ENCODE peak calls at places on chromosomes 11 and 22, in eight cellular contexts. One of them, this sample, is unnamed. For H3K9me3, the result is how much of the 10 kb centered on the place peaks cover.

GRCh38 chr11:108880510-108880909 is 215.6 kb downstream of the DDX10 start:
- DNase-seq in thyroid gland: no peak
- DNase-seq in endodermal cell: no peak
- DNase-seq in cardiac muscle cell: no peak
- DNase-seq in psoas muscle: no peak
- DNase-seq in body of pancreas: no peak
- DNase-seq in lower lobe of right lung: no peak
- DNase-seq in esophagus squamous epithelium: no peak
- DNase-seq in this sample: no peak

GRCh38 chr11:86988351-86988881 is 33.2 kb upstream of the FZD4 start:
- DNase-seq in thyroid gland: no peak
- DNase-seq in endodermal cell: no peak
- DNase-seq in cardiac muscle cell: no peak
- DNase-seq in psoas muscle: no peak
- DNase-seq in body of pancreas: no peak
- DNase-seq in lower lobe of right lung: no peak
- DNase-seq in esophagus squamous epithelium: no peak
- DNase-seq in this sample: no peak

GRCh38 chr11:67290801-67291200 is 1.7 kb downstream of the ANKRD13D start:
- DNase-seq in thyroid gland: no peak
- DNase-seq in endodermal cell: no peak
- DNase-seq in cardiac muscle cell: peak
- DNase-seq in psoas muscle: peak
- DNase-seq in body of pancreas: no peak
- DNase-seq in lower lobe of right lung: peak
- DNase-seq in esophagus squamous epithelium: no peak
- DNase-seq in this sample: no peak

GRCh38 chr11:61004841-61005240 is 33.4 kb downstream of the CD6 start:
- DNase-seq in thyroid gland: no peak
- DNase-seq in endodermal cell: no peak
- DNase-seq in cardiac muscle cell: peak
- DNase-seq in psoas muscle: no peak
- DNase-seq in body of pancreas: no peak
- DNase-seq in lower lobe of right lung: no peak
- DNase-seq in esophagus squamous epithelium: no peak
- DNase-seq in this sample: peak

GRCh38 chr11:26149585-26149984 is 182.3 kb upstream of the ANO3 start:
- DNase-seq in thyroid gland: no peak
- DNase-seq in endodermal cell: peak
- DNase-seq in cardiac muscle cell: no peak
- DNase-seq in psoas muscle: no peak
- DNase-seq in body of pancreas: no peak
- DNase-seq in lower lobe of right lung: no peak
- DNase-seq in esophagus squamous epithelium: no peak
- DNase-seq in this sample: no peak

GRCh38 chr22:39317756-39318506 is 1.5 kb downstream of the RPL3 start:
- DNase-seq in thyroid gland: no peak
- DNase-seq in endodermal cell: no peak
- DNase-seq in cardiac muscle cell: peak
- DNase-seq in psoas muscle: no peak
- DNase-seq in body of pancreas: no peak
- DNase-seq in lower lobe of right lung: no peak
- DNase-seq in esophagus squamous epithelium: no peak
- DNase-seq in this sample: no peak

GRCh38 chr22:30201970-30202369 is 44.6 kb downstream of the LIF start:
- DNase-seq in thyroid gland: no peak
- DNase-seq in endodermal cell: no peak
- DNase-seq in cardiac muscle cell: peak
- DNase-seq in psoas muscle: no peak
- DNase-seq in body of pancreas: no peak
- DNase-seq in lower lobe of right lung: no peak
- DNase-seq in esophagus squamous epithelium: no peak
- DNase-seq in this sample: no peak

GRCh38 chr22:37965940-37966664 is 12.6 kb downstream of the POLR2F start:
- DNase-seq in thyroid gland: no peak
- DNase-seq in endodermal cell: no peak
- DNase-seq in cardiac muscle cell: peak
- DNase-seq in psoas muscle: no peak
- DNase-seq in body of pancreas: no peak
- DNase-seq in lower lobe of right lung: no peak
- DNase-seq in esophagus squamous epithelium: no peak
- DNase-seq in this sample: no peak

GRCh38 chr11:8266246-8267241 is 2.9 kb upstream of the LMO1 start:
- DNase-seq in thyroid gland: no peak
- DNase-seq in endodermal cell: peak
- DNase-seq in cardiac muscle cell: no peak
- DNase-seq in psoas muscle: no peak
- DNase-seq in body of pancreas: no peak
- DNase-seq in lower lobe of right lung: no peak
- DNase-seq in esophagus squamous epithelium: no peak
- DNase-seq in this sample: peak

GRCh38 chr11:78149646-78150045 is 10.2 kb upstream of the ALG8 start:
- DNase-seq in thyroid gland: no peak
- DNase-seq in endodermal cell: no peak
- DNase-seq in cardiac muscle cell: peak
- DNase-seq in psoas muscle: no peak
- DNase-seq in body of pancreas: no peak
- DNase-seq in lower lobe of right lung: no peak
- DNase-seq in esophagus squamous epithelium: no peak
- DNase-seq in this sample: no peak

GRCh38 chr11:50078001-50078400 is 45.3 kb downstream of the OR4C45 start:
- DNase-seq in thyroid gland: no peak
- DNase-seq in endodermal cell: no peak
- DNase-seq in cardiac muscle cell: no peak
- DNase-seq in psoas muscle: no peak
- DNase-seq in body of pancreas: no peak
- DNase-seq in lower lobe of right lung: no peak
- DNase-seq in esophagus squamous epithelium: no peak
- DNase-seq in this sample: no peak

GRCh38 chr11:69008774-69009440 is 4.1 kb downstream of the MRGPRF start:
- DNase-seq in thyroid gland: peak
- DNase-seq in endodermal cell: peak
- DNase-seq in cardiac muscle cell: peak
- DNase-seq in psoas muscle: peak
- DNase-seq in body of pancreas: peak
- DNase-seq in lower lobe of right lung: peak
- DNase-seq in esophagus squamous epithelium: peak
- DNase-seq in this sample: peak

GRCh38 chr11:69328231-69328630 is 34.3 kb downstream of the MYEOV start:
- DNase-seq in thyroid gland: no peak
- DNase-seq in endodermal cell: peak
- DNase-seq in cardiac muscle cell: no peak
- DNase-seq in psoas muscle: no peak
- DNase-seq in body of pancreas: no peak
- DNase-seq in lower lobe of right lung: no peak
- DNase-seq in esophagus squamous epithelium: no peak
- DNase-seq in this sample: no peak

GRCh38 chr11:104893876-104894275 is 4.4 kb downstream of the CASP12 start:
- DNase-seq in thyroid gland: no peak
- DNase-seq in endodermal cell: no peak
- DNase-seq in cardiac muscle cell: no peak
- DNase-seq in psoas muscle: no peak
- DNase-seq in body of pancreas: no peak
- DNase-seq in lower lobe of right lung: no peak
- DNase-seq in esophagus squamous epithelium: no peak
- DNase-seq in this sample: no peak

GRCh38 chr11:102933627-102934026 is 21.9 kb downstream of the MMP13 start:
- DNase-seq in thyroid gland: no peak
- DNase-seq in endodermal cell: no peak
- DNase-seq in cardiac muscle cell: no peak
- DNase-seq in psoas muscle: no peak
- DNase-seq in body of pancreas: no peak
- DNase-seq in lower lobe of right lung: no peak
- DNase-seq in esophagus squamous epithelium: no peak
- DNase-seq in this sample: no peak

GRCh38 chr22:48706934-48707748 is 1120.5 kb downstream of the BRD1 start:
- DNase-seq in thyroid gland: no peak
- DNase-seq in endodermal cell: no peak
- DNase-seq in cardiac muscle cell: no peak
- DNase-seq in psoas muscle: no peak
- DNase-seq in body of pancreas: no peak
- DNase-seq in lower lobe of right lung: no peak
- DNase-seq in esophagus squamous epithelium: no peak
- DNase-seq in this sample: no peak
- H3K9me3 ChIP-seq in thyroid gland: under half
- H3K9me3 ChIP-seq in endodermal cell: under half
- H3K9me3 ChIP-seq in cardiac muscle cell: under half
- H3K9me3 ChIP-seq in psoas muscle: under half
- H3K9me3 ChIP-seq in body of pancreas: under half
- H3K9me3 ChIP-seq in lower lobe of right lung: under half
- H3K9me3 ChIP-seq in esophagus squamous epithelium: under half
- H3K9me3 ChIP-seq in this sample: under half

DNA sequence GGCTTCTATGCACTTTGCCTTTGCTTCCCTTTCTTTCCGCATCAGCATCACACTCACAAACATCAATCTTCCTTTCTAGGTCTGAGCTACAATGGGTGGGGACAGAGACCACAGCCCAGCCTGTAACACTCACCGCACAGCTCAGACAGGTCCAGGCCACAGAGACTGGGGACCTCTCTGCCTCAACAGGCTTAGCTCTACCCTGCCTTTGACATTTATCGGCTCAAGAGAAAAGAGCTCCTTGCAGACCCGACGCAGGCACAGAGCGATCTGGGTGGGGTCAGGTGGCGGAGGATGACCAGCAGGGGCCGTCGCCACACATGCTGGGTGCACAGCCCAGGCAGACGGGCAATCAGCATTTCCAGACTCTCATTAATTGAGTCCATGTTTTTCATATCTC is 837.3 kb downstream of the TBC1D22A start:
- DNase-seq in thyroid gland: no peak
- DNase-seq in endodermal cell: no peak
- DNase-seq in cardiac muscle cell: no peak
- DNase-seq in psoas muscle: no peak
- DNase-seq in body of pancreas: no peak
- DNase-seq in lower lobe of right lung: no peak
- DNase-seq in esophagus squamous epithelium: no peak
- DNase-seq in this sample: no peak
- H3K9me3 ChIP-seq in thyroid gland: under half
- H3K9me3 ChIP-seq in endodermal cell: under half
- H3K9me3 ChIP-seq in cardiac muscle cell: under half
- H3K9me3 ChIP-seq in psoas muscle: under half
- H3K9me3 ChIP-seq in body of pancreas: under half
- H3K9me3 ChIP-seq in lower lobe of right lung: under half
- H3K9me3 ChIP-seq in esophagus squamous epithelium: under half
- H3K9me3 ChIP-seq in this sample: under half

GRCh38 chr11:85663781-85664560 is 958 bp downstream of the CREBZF start:
- DNase-seq in thyroid gland: peak
- DNase-seq in endodermal cell: peak
- DNase-seq in cardiac muscle cell: peak
- DNase-seq in psoas muscle: peak
- DNase-seq in body of pancreas: peak
- DNase-seq in lower lobe of right lung: peak
- DNase-seq in esophagus squamous epithelium: peak
- DNase-seq in this sample: peak

GRCh38 chr11:85666687-85667086 is 1.8 kb upstream of the CREBZF start:
- DNase-seq in thyroid gland: no peak
- DNase-seq in endodermal cell: no peak
- DNase-seq in cardiac muscle cell: no peak
- DNase-seq in psoas muscle: no peak
- DNase-seq in body of pancreas: no peak
- DNase-seq in lower lobe of right lung: no peak
- DNase-seq in esophagus squamous epithelium: no peak
- DNase-seq in this sample: no peak

GRCh38 chr11:85664561-85665481 is at the start of gene CREBZF:
- DNase-seq in thyroid gland: peak
- DNase-seq in endodermal cell: peak
- DNase-seq in cardiac muscle cell: peak
- DNase-seq in psoas muscle: peak
- DNase-seq in body of pancreas: peak
- DNase-seq in lower lobe of right lung: peak
- DNase-seq in esophagus squamous epithelium: peak
- DNase-seq in this sample: peak

GRCh38 chr11:85668157-85668556 is 3.2 kb upstream of the CREBZF start:
- DNase-seq in thyroid gland: no peak
- DNase-seq in endodermal cell: no peak
- DNase-seq in cardiac muscle cell: no peak
- DNase-seq in psoas muscle: no peak
- DNase-seq in body of pancreas: no peak
- DNase-seq in lower lobe of right lung: no peak
- DNase-seq in esophagus squamous epithelium: no peak
- DNase-seq in this sample: no peak

DNA sequence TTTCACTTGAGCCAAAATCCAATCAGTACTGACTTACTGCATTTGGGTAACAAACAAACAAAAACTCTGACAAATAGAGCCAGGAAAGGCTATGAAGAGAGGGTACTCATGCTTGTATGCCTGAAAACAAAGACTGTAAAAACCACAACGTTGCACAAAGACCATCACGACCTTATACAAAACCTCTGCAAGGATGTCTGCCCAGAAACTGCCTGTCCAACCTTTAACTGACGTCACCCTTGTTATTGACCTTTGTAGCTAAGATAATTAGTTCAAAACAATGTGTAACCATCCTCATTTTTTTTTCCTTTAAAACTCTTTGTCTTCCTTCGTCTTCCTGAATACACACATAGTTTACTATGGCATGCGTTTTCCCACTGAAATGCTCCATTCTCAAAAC is 827 bp upstream of the CREBZF start:
- DNase-seq in thyroid gland: no peak
- DNase-seq in endodermal cell: no peak
- DNase-seq in cardiac muscle cell: no peak
- DNase-seq in psoas muscle: no peak
- DNase-seq in body of pancreas: no peak
- DNase-seq in lower lobe of right lung: no peak
- DNase-seq in esophagus squamous epithelium: no peak
- DNase-seq in this sample: no peak
- H3K9me3 ChIP-seq in thyroid gland: under half
- H3K9me3 ChIP-seq in endodermal cell: under half
- H3K9me3 ChIP-seq in cardiac muscle cell: under half
- H3K9me3 ChIP-seq in psoas muscle: under half
- H3K9me3 ChIP-seq in body of pancreas: under half
- H3K9me3 ChIP-seq in lower lobe of right lung: under half
- H3K9me3 ChIP-seq in esophagus squamous epithelium: under half
- H3K9me3 ChIP-seq in this sample: under half

GRCh38 chr22:16966251-16966650 is 41.8 kb downstream of the GAB4 start:
- DNase-seq in thyroid gland: no peak
- DNase-seq in endodermal cell: no peak
- DNase-seq in cardiac muscle cell: no peak
- DNase-seq in psoas muscle: no peak
- DNase-seq in body of pancreas: no peak
- DNase-seq in lower lobe of right lung: no peak
- DNase-seq in esophagus squamous epithelium: no peak
- DNase-seq in this sample: no peak

GRCh38 chr22:16969508-16970327 is 38.3 kb downstream of the GAB4 start:
- DNase-seq in thyroid gland: no peak
- DNase-seq in endodermal cell: no peak
- DNase-seq in cardiac muscle cell: no peak
- DNase-seq in psoas muscle: no peak
- DNase-seq in body of pancreas: no peak
- DNase-seq in lower lobe of right lung: no peak
- DNase-seq in esophagus squamous epithelium: no peak
- DNase-seq in this sample: no peak

GRCh38 chr22:16965560-16965959 is 42.5 kb downstream of the GAB4 start:
- DNase-seq in thyroid gland: no peak
- DNase-seq in endodermal cell: no peak
- DNase-seq in cardiac muscle cell: no peak
- DNase-seq in psoas muscle: no peak
- DNase-seq in body of pancreas: no peak
- DNase-seq in lower lobe of right lung: no peak
- DNase-seq in esophagus squamous epithelium: no peak
- DNase-seq in this sample: peak

GRCh38 chr22:16968218-16968595 is 39.8 kb downstream of the GAB4 start:
- DNase-seq in thyroid gland: no peak
- DNase-seq in endodermal cell: no peak
- DNase-seq in cardiac muscle cell: no peak
- DNase-seq in psoas muscle: no peak
- DNase-seq in body of pancreas: no peak
- DNase-seq in lower lobe of right lung: no peak
- DNase-seq in esophagus squamous epithelium: no peak
- DNase-seq in this sample: peak

GRCh38 chr22:16967453-16968217 is 40.4 kb downstream of the GAB4 start:
- DNase-seq in thyroid gland: no peak
- DNase-seq in endodermal cell: no peak
- DNase-seq in cardiac muscle cell: no peak
- DNase-seq in psoas muscle: no peak
- DNase-seq in body of pancreas: no peak
- DNase-seq in lower lobe of right lung: no peak
- DNase-seq in esophagus squamous epithelium: no peak
- DNase-seq in this sample: no peak
- H3K9me3 ChIP-seq in thyroid gland: under half
- H3K9me3 ChIP-seq in endodermal cell: under half
- H3K9me3 ChIP-seq in cardiac muscle cell: under half
- H3K9me3 ChIP-seq in psoas muscle: under half
- H3K9me3 ChIP-seq in body of pancreas: under half
- H3K9me3 ChIP-seq in lower lobe of right lung: under half
- H3K9me3 ChIP-seq in esophagus squamous epithelium: under half
- H3K9me3 ChIP-seq in this sample: under half

This sample was measured in SJSA1.